ENCODE peak calls at places on chromosomes 16 and 17, in ten cellular contexts. P is stimulated activated naive CD8-positive, alpha-beta T cell treated with anti-CD3 and anti-CD28 coated beads, Interleukin-15, Interleukin-2, amounts not matched to agents 100 U/mL and 50 U/mL, for 24 hours; X is hepatic stellate cell; J is smooth muscle cell of the brain vasculature; K is HFF-Myc; F is HTR-8/SVneo; Z is A549; S is mesendoderm; R is GM19239; O is EH. A is an unnamed sample.

GRCh38 chr17:58047751-58048150 is 35.5 kb upstream of the DYNLL2 start:
- DNase-seq in Z (no peak), K (peak; percentile 38), J (no peak), F (no peak), O (peak; percentile 20), X (no peak), P (no peak), R (no peak), S (no peak), A (no peak)

GRCh38 chr16:85259115-85259830 is 147.0 kb upstream of the CIBAR2 start:
- DNase-seq in O (no peak), S (no peak), R (no peak), F (no peak), X (no peak), K (no peak), Z (no peak), J (no peak), P (no peak), A (no peak)

GRCh38 chr17:15945493-15946209 is 721 bp downstream of the ADORA2B start:
- DNase-seq in S (no peak), F (no peak), P (peak; percentile 52), O (peak; percentile 34), K (no peak), Z (no peak), J (no peak), R (no peak), X (no peak), A (no peak)

GRCh38 chr16:58574895-58575294 is 54.7 kb downstream of the CNOT1 start:
- DNase-seq in K (no peak), J (no peak), Z (no peak), P (no peak), R (no peak), X (no peak), F (no peak), O (no peak), S (no peak), A (no peak)

GRCh38 chr17:56653877-56654276 is 60.4 kb downstream of the NOG start:
- DNase-seq in K (peak; percentile 45), O (peak; percentile 67), F (peak; percentile 75), X (peak; percentile 18), Z (peak; percentile 72), S (peak; percentile 78), J (no peak), R (peak; percentile 29), P (peak; percentile 60), A (no peak)

GRCh38 chr17:52737071-52737470 is 578.6 kb upstream of the CA10 start:
- DNase-seq in X (no peak), O (no peak), F (no peak), S (no peak), P (no peak), J (no peak), Z (no peak), K (no peak), R (no peak), A (no peak)

GRCh38 chr17:74999523-74999922 is 12.1 kb downstream of the CDR2L start:
- DNase-seq in K (no peak), O (no peak), S (no peak), Z (no peak), X (no peak), F (no peak), P (no peak), J (no peak), R (no peak), A (no peak)

GRCh38 chr16:67028555-67029248 is at the start of gene CBFB:
- DNase-seq in S (peak; percentile 94), P (peak; percentile 93), R (peak; percentile 96), X (peak; percentile 98), F (peak; percentile 98), J (peak; percentile 65), K (peak; percentile 52), O (peak; percentile 92), Z (peak; percentile 95), A (peak; percentile 91)

GRCh38 chr16:49453001-49453400 is 79.4 kb downstream of the C16orf78 start:
- DNase-seq in R (no peak), X (no peak), F (no peak), J (no peak), O (no peak), K (no peak), S (no peak), Z (no peak), P (no peak), A (no peak)

GRCh38 chr17:49269356-49269755 is 38.8 kb upstream of the PHOSPHO1 start:
- DNase-seq in R (no peak), K (no peak), O (no peak), S (no peak), X (no peak), J (no peak), F (no peak), Z (no peak), P (no peak), A (no peak)

GRCh38 chr16:66858740-66859396 is 14.7 kb downstream of the CA7 start:
- DNase-seq in J (no peak), Z (no peak), X (peak; percentile 50), O (peak; percentile 79), S (no peak), K (no peak), R (no peak), P (no peak), F (peak; percentile 51), A (no peak)

GRCh38 chr16:66286527-66286926 is 80.0 kb upstream of the CDH5 start:
- DNase-seq in S (no peak), X (no peak), P (no peak), F (no peak), K (no peak), Z (no peak), O (no peak), J (no peak), R (no peak), A (no peak)

GRCh38 chr16:17013067-17013466 is 457.7 kb downstream of the XYLT1 start:
- DNase-seq in X (no peak), J (no peak), O (no peak), S (no peak), Z (no peak), R (no peak), P (no peak), K (no peak), F (no peak), A (no peak)

GRCh38 chr16:82456683-82457082 is 170.1 kb upstream of the CDH13 start:
- DNase-seq in X (peak; percentile 48), P (peak; percentile 43), K (peak; percentile 24), O (peak; percentile 58), R (peak; percentile 52), Z (peak; percentile 64), S (peak; percentile 80), F (peak; percentile 65), J (peak; percentile 3), A (peak; percentile 67)

GRCh38 chr16:180921-181667 is 835 bp downstream of the HBQ1 start:
- DNase-seq in K (no peak), P (peak; percentile 91), O (peak; percentile 56), J (no peak), Z (peak; percentile 88), R (peak; percentile 96), S (peak; percentile 89), X (peak; percentile 92), F (peak; percentile 91), A (peak; percentile 9)

GRCh38 chr16:89395150-89396142 is 94.9 kb downstream of the ANKRD11 start:
- DNase-seq in P (no peak), R (no peak), S (no peak), F (peak; percentile 95), O (peak; percentile 98), J (peak; percentile 92), Z (peak; percentile 88), X (peak; percentile 99), K (peak; percentile 91), A (peak; percentile 81)

A was measured in globus pallidus.